ENCODE peak calls at places on chromosomes 4 and X, in four cellular contexts. L, Y, S and I are unnamed samples.

GRCh38 chr4:176307591-176307920 is 12.2 kb upstream of the SPCS3 start:
- DNase-seq in Y (no peak), L (no peak), S (no peak), I (no peak)

GRCh38 chrX:6778547-6779231 is 243.8 kb upstream of the VCX3A start:
- DNase-seq in L (no peak), Y (no peak), S (no peak), I (no peak)

GRCh38 chr4:107490116-107490515 is 229.9 kb downstream of the PAPSS1 start:
- DNase-seq in S (no peak), Y (no peak), L (no peak), I (no peak)

GRCh38 chr4:5992171-5993062 is 25.8 kb downstream of the C4orf50 start:
- DNase-seq in L (no peak), Y (no peak), S (no peak), I (no peak)

GRCh38 chr4:38795087-38795486 is 9.5 kb downstream of the TLR1 start:
- DNase-seq in S (no peak), Y (no peak), L (no peak), I (no peak)

GRCh38 chr4:67049446-67049845 is 495.9 kb downstream of the CENPC start:
- DNase-seq in L (no peak), Y (no peak), S (no peak), I (no peak)

GRCh38 chrX:39518451-39519212 is 579.1 kb downstream of the BCOR start:
- DNase-seq in L (no peak), Y (no peak), S (no peak), I (no peak)

GRCh38 chr4:127759893-127760292 is 22.2 kb upstream of the HSPA4L start:
- DNase-seq in Y (no peak), L (no peak), S (no peak), I (no peak)